ENCODE peak calls at places on chromosomes 13 and 19, in nine cellular contexts. R is OCI-LY7, C is PC-3, S is GM23248, L is mammary epithelial cell, D is fibroblast of lung, U is IMR-90, B is DND-41, I is neural progenitor cell. O is an unnamed sample.

GRCh38 chr13:111853766-111854165 is 213.2 kb upstream of the SOX1 start:
- DNase-seq in R (no peak), C (no peak), S (no peak), L (no peak), D (no peak), U (no peak), B (no peak), I (no peak), O (no peak)

GRCh38 chr13:89733686-89734085 is 1613.8 kb upstream of the MIR17HG start:
- DNase-seq in R (no peak), C (no peak), S (no peak), L (no peak), D (no peak), U (no peak), B (no peak), I (no peak), O (no peak)

GRCh38 chr13:98958443-98958794 is 19.4 kb downstream of the DOCK9 start:
- DNase-seq in R (no peak), C (no peak), S (no peak), L (no peak), D (no peak), U (no peak), B (no peak), I (no peak), O (no peak)

GRCh38 chr13:27076411-27076810 is 95.2 kb downstream of the USP12 start:
- DNase-seq in R (no peak), C (no peak), S (peak), L (no peak), D (peak), U (peak), B (no peak), I (no peak), O (no peak)

GRCh38 chr19:29645911-29646310 is 19.4 kb upstream of the PLEKHF1 start:
- DNase-seq in R (no peak), C (peak), S (peak), L (peak), D (peak), U (peak), B (peak), I (no peak), O (no peak)

GRCh38 chr19:19539738-19540703 is 2.0 kb downstream of the CILP2 start:
- DNase-seq in R (peak), C (peak), S (peak), L (peak), D (peak), U (peak), B (no peak), I (peak), O (peak)

GRCh38 chr13:30338331-30338851 is 31.0 kb upstream of the KATNAL1 start:
- DNase-seq in R (no peak), C (peak), S (peak), L (peak), D (peak), U (peak), B (no peak), I (no peak), O (no peak)

GRCh38 chr13:49975826-49976225 is 21.0 kb upstream of the TRIM13 start:
- DNase-seq in R (no peak), C (no peak), S (no peak), L (no peak), D (no peak), U (no peak), B (no peak), I (no peak), O (no peak)

GRCh38 chr13:30818323-30818960 is 83.1 kb downstream of the ALOX5AP start:
- DNase-seq in R (no peak), C (no peak), S (peak), L (peak), D (peak), U (peak), B (no peak), I (no peak), O (peak)

GRCh38 chr13:28357846-28358496 is 137.0 kb downstream of the FLT1 start:
- DNase-seq in R (no peak), C (no peak), S (no peak), L (no peak), D (no peak), U (no peak), B (no peak), I (no peak), O (no peak)

GRCh38 chr19:47679922-47680857 is 33.0 kb upstream of the EHD2 start:
- DNase-seq in R (no peak), C (no peak), S (no peak), L (no peak), D (no peak), U (no peak), B (no peak), I (no peak), O (peak)

GRCh38 chr13:39943711-39944110 is 288.2 kb downstream of the COG6 start:
- DNase-seq in R (no peak), C (no peak), S (no peak), L (no peak), D (no peak), U (no peak), B (no peak), I (no peak), O (no peak)

GRCh38 chr13:25231537-25231936 is 55.8 kb downstream of the MTMR6 start:
- DNase-seq in R (no peak), C (no peak), S (no peak), L (no peak), D (no peak), U (no peak), B (no peak), I (no peak), O (no peak)

GRCh38 chr19:38373907-38374331 is 452 bp upstream of the PSMD8 start:
- DNase-seq in R (no peak), C (no peak), S (no peak), L (no peak), D (no peak), U (no peak), B (no peak), I (no peak), O (no peak)

GRCh38 chr19:31974941-31975340 is 370.5 kb upstream of the ZNF507 start:
- DNase-seq in R (no peak), C (no peak), S (no peak), L (no peak), D (no peak), U (no peak), B (no peak), I (no peak), O (no peak)

GRCh38 chr19:55232284-55232597 is 3.7 kb upstream of the TMEM86B start:
- DNase-seq in R (no peak), C (no peak), S (no peak), L (no peak), D (no peak), U (no peak), B (no peak), I (no peak), O (peak)

GRCh38 chr13:39148513-39148961 is 110.3 kb downstream of the NHLRC3 start:
- DNase-seq in R (no peak), C (no peak), S (peak), L (peak), D (peak), U (no peak), B (no peak), I (peak), O (no peak)

GRCh38 chr13:41065098-41065497 is 3.8 kb downstream of the WBP4 start:
- DNase-seq in R (no peak), C (no peak), S (peak), L (no peak), D (peak), U (peak), B (no peak), I (no peak), O (peak)

GRCh38 chr19:54208784-54209057 is 8.1 kb downstream of the RPS9 start:
- DNase-seq in R (no peak), C (peak), S (no peak), L (no peak), D (peak), U (no peak), B (no peak), I (no peak), O (no peak)

GRCh38 chr13:98143157-98143553 is 261 bp downstream of the FARP1 start:
- DNase-seq in R (no peak), C (no peak), S (no peak), L (no peak), D (no peak), U (no peak), B (no peak), I (no peak), O (no peak)

GRCh38 chr13:97125810-97126738 is 96.1 kb upstream of the MBNL2 start:
- DNase-seq in R (no peak), C (peak), S (peak), L (peak), D (no peak), U (peak), B (no peak), I (no peak), O (no peak)

GRCh38 chr19:46303345-46303701 is 6.5 kb downstream of the HIF3A start:
- DNase-seq in R (no peak), C (no peak), S (no peak), L (no peak), D (no peak), U (no peak), B (no peak), I (no peak), O (no peak)

GRCh38 chr13:39306639-39307589 is 268.7 kb downstream of the NHLRC3 start:
- DNase-seq in R (no peak), C (no peak), S (no peak), L (no peak), D (no peak), U (no peak), B (no peak), I (no peak), O (no peak)

GRCh38 chr19:44958090-44958489 is 2.9 kb downstream of the CLPTM1 start:
- DNase-seq in R (peak), C (no peak), S (no peak), L (no peak), D (no peak), U (no peak), B (no peak), I (no peak), O (no peak)

GRCh38 chr19:47093254-47093653 is 20.3 kb downstream of the ZC3H4 start:
- DNase-seq in R (no peak), C (no peak), S (no peak), L (no peak), D (no peak), U (no peak), B (no peak), I (no peak), O (no peak)

GRCh38 chr19:49157445-49158224 is at the start of gene TRPM4:
- DNase-seq in R (no peak), C (peak), S (peak), L (peak), D (peak), U (peak), B (peak), I (peak), O (peak)

GRCh38 chr13:41257535-41257934 is 5.8 kb downstream of the MTRF1 start:
- DNase-seq in R (no peak), C (no peak), S (no peak), L (no peak), D (no peak), U (no peak), B (no peak), I (no peak), O (peak)

DNA sequence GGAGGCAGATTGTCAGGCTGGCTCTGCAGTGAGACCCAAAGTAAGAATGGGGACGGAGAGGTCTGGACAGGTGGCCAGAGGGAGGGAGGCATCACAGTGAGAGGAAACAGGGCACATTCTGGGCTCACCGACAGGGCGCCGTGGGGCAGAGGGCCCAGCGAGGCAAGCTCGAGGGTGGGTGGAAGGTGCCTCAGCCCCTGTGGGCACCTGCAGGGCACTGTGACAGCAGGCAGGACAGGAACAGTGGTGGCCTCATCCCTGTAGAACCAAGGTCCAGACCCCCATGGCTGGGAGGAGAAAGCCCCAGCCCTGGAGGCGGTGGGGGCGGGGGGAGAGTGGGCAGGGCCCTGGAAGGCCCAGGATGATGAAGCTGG is 27.7 kb downstream of the PIP5K1C start:
- DNase-seq in R (no peak), C (no peak), S (no peak), L (no peak), D (no peak), U (no peak), B (no peak), I (no peak), O (no peak)
- H3K4me2 ChIP-seq in R (no peak), C (no peak), S (no peak), L (no peak), D (no peak), U (no peak), B (no peak), I (no peak), O (no peak)

GRCh38 chr19:791605-792360 is 5.5 kb upstream of the PTBP1 start:
- DNase-seq in R (no peak), C (no peak), S (no peak), L (no peak), D (no peak), U (no peak), B (no peak), I (no peak), O (peak)
- H3K4me2 ChIP-seq in R (no peak), C (no peak), S (no peak), L (no peak), D (no peak), U (no peak), B (no peak), I (no peak), O (no peak)

GRCh38 chr19:1612114-1613086 is 7.1 kb upstream of the UQCR11 start:
- DNase-seq in R (no peak), C (no peak), S (no peak), L (no peak), D (no peak), U (no peak), B (no peak), I (no peak), O (no peak)

GRCh38 chr19:1608414-1609391 is 3.4 kb upstream of the UQCR11 start:
- DNase-seq in R (peak), C (peak), S (peak), L (no peak), D (no peak), U (no peak), B (no peak), I (no peak), O (no peak)

GRCh38 chr19:1611353-1611752 is 6.1 kb upstream of the UQCR11 start:
- DNase-seq in R (no peak), C (no peak), S (no peak), L (no peak), D (no peak), U (no peak), B (no peak), I (no peak), O (no peak)

GRCh38 chr19:1610579-1610978 is 5.3 kb upstream of the UQCR11 start:
- DNase-seq in R (no peak), C (no peak), S (no peak), L (no peak), D (no peak), U (no peak), B (no peak), I (no peak), O (no peak)

DNA sequence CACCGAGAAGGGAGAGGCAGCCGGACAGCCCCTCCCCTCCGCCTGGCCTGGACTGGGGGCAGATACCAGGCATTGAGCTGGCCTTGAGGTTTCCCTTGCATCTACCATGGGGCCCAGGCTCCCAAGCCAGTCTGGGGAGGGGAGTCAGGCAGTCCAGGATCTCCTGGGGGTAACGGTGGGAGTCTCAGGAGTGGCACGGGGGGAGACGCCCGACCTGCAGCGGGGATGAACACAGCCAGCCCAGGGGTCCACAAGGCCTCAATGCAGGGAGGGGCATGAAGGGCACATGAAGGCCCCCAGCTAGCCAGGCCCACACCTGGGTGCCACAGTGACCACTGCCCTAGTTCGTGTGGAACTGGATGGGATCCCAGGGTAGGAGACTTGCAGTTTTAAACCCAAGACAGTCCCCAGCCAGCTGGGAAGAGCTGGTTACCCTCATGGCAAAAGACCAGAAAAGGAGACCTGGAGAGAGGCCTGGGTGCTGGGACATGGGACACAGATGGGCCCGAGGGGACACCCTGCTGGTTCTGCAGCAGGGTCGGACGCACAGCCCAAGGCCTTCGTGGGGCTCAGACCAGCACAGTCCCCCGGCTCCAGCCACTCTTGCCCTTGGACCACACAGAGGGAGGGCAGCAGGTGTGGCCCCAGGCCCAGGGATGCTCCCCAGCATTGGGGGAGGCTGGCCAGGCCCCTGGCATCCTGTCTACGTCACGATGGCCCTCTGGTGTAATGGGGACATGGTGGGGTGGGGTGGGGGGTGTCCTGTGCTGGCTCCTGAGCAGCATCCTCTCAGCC is 4.6 kb upstream of the UQCR11 start:
- DNase-seq in R (no peak), C (no peak), S (no peak), L (no peak), D (no peak), U (no peak), B (no peak), I (no peak), O (no peak)
- H3K4me2 ChIP-seq in R (no peak), C (no peak), S (no peak), L (no peak), D (no peak), U (no peak), B (no peak), I (no peak), O (no peak)

GRCh38 chr19:18415177-18415867 is 3.9 kb upstream of the SSBP4 start:
- DNase-seq in R (no peak), C (no peak), S (peak), L (no peak), D (peak), U (peak), B (peak), I (no peak), O (peak)
- H3K4me2 ChIP-seq in R (peak), C (no peak), S (peak), L (no peak), D (peak), U (peak), B (peak), I (no peak), O (peak)

GRCh38 chr19:50315773-50316448 is 13.3 kb downstream of the KCNC3 start:
- DNase-seq in R (no peak), C (no peak), S (peak), L (no peak), D (no peak), U (no peak), B (peak), I (peak), O (peak)

GRCh38 chr19:50311723-50312635 is 17.2 kb downstream of the KCNC3 start:
- DNase-seq in R (no peak), C (peak), S (peak), L (no peak), D (no peak), U (no peak), B (no peak), I (peak), O (peak)

GRCh38 chr19:50314724-50315700 is 14.2 kb downstream of the KCNC3 start:
- DNase-seq in R (no peak), C (no peak), S (no peak), L (no peak), D (no peak), U (no peak), B (no peak), I (peak), O (peak)

GRCh38 chr19:50312967-50313811 is 16.0 kb downstream of the KCNC3 start:
- DNase-seq in R (no peak), C (no peak), S (no peak), L (no peak), D (no peak), U (no peak), B (no peak), I (no peak), O (peak)

DNA sequence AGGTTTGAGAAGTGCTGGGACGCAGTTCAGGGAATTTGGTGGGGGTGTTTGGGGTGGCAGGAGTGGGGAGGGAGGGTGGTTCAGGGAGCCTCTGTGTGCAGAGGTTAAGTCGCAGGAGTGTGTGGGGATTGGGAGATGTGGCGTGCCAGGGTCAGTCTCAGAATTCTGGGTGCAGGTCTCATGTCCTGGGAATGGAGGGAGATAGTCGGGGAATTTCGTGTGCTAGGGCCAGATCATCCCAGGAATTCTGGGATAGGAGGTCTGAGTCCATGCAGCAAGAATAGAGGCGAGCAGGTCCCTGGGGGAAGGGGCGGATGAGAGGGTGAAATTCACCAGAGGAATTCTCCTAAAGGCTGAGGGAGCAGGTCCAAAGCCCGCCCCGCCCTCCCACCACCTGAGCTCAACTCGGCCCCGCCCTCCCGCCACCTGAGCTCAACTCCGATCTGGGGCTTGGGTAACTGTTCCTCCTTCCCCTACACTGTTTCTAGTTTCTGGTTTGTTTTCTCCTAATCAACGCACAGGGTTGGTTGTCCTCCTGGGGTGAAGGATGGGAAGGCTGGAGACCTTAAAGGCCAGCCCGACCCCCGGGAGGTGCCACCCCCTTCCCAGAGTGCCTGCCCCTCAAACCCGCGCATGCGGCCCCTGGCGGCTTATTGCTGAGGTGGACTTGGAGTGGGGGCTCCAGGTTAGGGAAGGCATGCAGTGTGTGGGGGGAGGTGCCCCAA is 15.2 kb downstream of the KCNC3 start:
- DNase-seq in R (no peak), C (peak), S (no peak), L (no peak), D (no peak), U (no peak), B (no peak), I (peak), O (peak)
- H3K4me2 ChIP-seq in R (no peak), C (peak), S (no peak), L (no peak), D (no peak), U (no peak), B (no peak), I (peak), O (no peak)

GRCh38 chr19:33904681-33905080 is 108.0 kb downstream of the KCTD15 start:
- DNase-seq in R (no peak), C (peak), S (peak), L (peak), D (no peak), U (no peak), B (no peak), I (peak), O (no peak)
- H3K4me2 ChIP-seq in R (no peak), C (peak), S (no peak), L (peak), D (no peak), U (no peak), B (no peak), I (peak), O (no peak)

DNA sequence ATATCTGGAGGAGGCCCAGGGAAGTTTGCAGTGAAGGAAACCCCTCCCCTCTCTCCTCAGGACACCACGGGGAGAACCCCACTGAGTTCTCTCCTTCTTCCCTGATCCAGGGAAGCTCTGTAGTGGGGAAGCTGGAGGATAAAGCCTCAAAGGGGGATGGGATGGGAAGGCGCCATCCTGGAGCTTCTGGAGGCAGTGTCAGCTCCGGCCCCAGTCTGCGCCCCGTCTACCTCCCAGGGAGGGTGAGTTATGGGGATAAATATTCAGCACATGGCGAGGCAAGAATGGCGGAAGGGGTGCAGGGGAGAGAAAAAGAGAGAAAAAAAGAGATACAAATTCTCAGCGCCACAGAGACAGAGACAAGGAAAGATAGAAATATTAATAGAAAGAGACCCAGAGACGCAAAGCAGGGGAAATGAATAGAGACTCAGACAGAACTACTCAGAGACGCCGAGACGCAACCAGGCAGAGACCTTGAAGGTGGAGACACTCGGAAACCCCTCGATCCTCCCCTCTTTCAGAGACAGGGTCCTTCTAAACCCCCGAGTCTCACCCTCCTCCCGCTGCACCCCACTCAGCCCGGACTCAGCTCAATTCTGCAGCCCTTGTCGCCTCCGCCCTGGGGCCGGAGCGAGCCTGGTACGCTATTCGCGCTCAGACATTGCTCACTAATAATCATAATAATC is 23.6 kb downstream of the OLFM2 start:
- DNase-seq in R (no peak), C (no peak), S (no peak), L (no peak), D (no peak), U (no peak), B (no peak), I (no peak), O (peak)
- H3K4me2 ChIP-seq in R (no peak), C (no peak), S (no peak), L (no peak), D (no peak), U (peak), B (no peak), I (peak), O (no peak)

O was measured in osteoblast.